ENCODE peak calls at places on chromosomes 1 and 21, in six cellular contexts. V is heart left ventricle; X is CD8-positive, alpha-beta memory T cell; A is GM23248; I is CD8-positive, alpha-beta T cell; Y is SJCRH30. S is an unnamed sample.

GRCh38 chr1:90973897-90974798 is 47.7 kb downstream of the ZNF644 start:
- DNase-seq in V (no peak), I (no peak), X (no peak), Y (no peak), A (peak), S (no peak)

GRCh38 chr1:110213143-110213540 is 3.0 kb downstream of the KCNC4 start:
- DNase-seq in Y (no peak), X (no peak), I (no peak), A (no peak), V (no peak), S (no peak)

GRCh38 chr1:22969224-22969829 is 3.3 kb downstream of the LACTBL1 start:
- DNase-seq in V (no peak), A (peak), I (no peak), X (no peak), Y (peak), S (no peak)

GRCh38 chr21:34126691-34127090 is 53.3 kb downstream of the MRPS6 start:
- DNase-seq in I (no peak), X (no peak), A (peak), V (no peak), Y (no peak), S (no peak)

GRCh38 chr1:4652631-4653327 is 1.6 kb upstream of the AJAP1 start:
- DNase-seq in A (peak), X (peak), Y (peak), V (peak), I (peak), S (no peak)

GRCh38 chr1:176976771-176977170 is 187.7 kb downstream of the ASTN1 start:
- DNase-seq in A (no peak), X (no peak), V (no peak), I (no peak), Y (no peak), S (no peak)

GRCh38 chr1:68024635-68025338 is 25.6 kb downstream of the DIRAS3 start:
- DNase-seq in I (no peak), A (no peak), V (no peak), X (no peak), Y (no peak), S (no peak)

GRCh38 chr1:210250998-210251679 is 18.5 kb downstream of the SERTAD4 start:
- DNase-seq in V (peak), A (peak), Y (no peak), X (no peak), I (no peak), S (no peak)

GRCh38 chr1:65681101-65681500 is 111.6 kb upstream of the PDE4B start:
- DNase-seq in V (no peak), A (peak), Y (no peak), X (no peak), I (no peak), S (no peak)

GRCh38 chr1:221777434-221778072 is 35.7 kb upstream of the DUSP10 start:
- DNase-seq in X (peak), V (no peak), I (no peak), A (no peak), Y (no peak), S (no peak)

GRCh38 chr1:46295306-46295705 is 8.1 kb downstream of the LRRC41 start:
- DNase-seq in I (no peak), A (no peak), Y (no peak), V (no peak), X (no peak), S (no peak)

GRCh38 chr21:14046401-14046800 is 164.4 kb downstream of the LIPI start:
- DNase-seq in A (peak), X (no peak), Y (no peak), V (no peak), I (no peak), S (no peak)

GRCh38 chr1:44620072-44620471 is 54.2 kb downstream of the TMEM53 start:
- DNase-seq in V (no peak), A (no peak), I (no peak), Y (peak), X (no peak), S (no peak)

GRCh38 chr1:48082271-48082925 is 85.2 kb upstream of the TRABD2B start:
- DNase-seq in X (no peak), I (no peak), V (no peak), Y (no peak), A (no peak), S (no peak)

GRCh38 chr1:68016364-68016763 is 34.1 kb downstream of the DIRAS3 start:
- DNase-seq in X (no peak), Y (no peak), I (no peak), A (peak), V (no peak), S (no peak)

GRCh38 chr1:202023033-202023433 is 12.6 kb downstream of the ELF3 start:
- DNase-seq in X (no peak), A (no peak), I (no peak), Y (no peak), V (no peak), S (no peak)

GRCh38 chr1:18256318-18257235 is 149.0 kb downstream of the IGSF21 start:
- DNase-seq in V (no peak), Y (peak), X (no peak), I (no peak), A (peak), S (no peak)

GRCh38 chr1:46300673-46301405 is 2.6 kb downstream of the LRRC41 start:
- DNase-seq in X (no peak), Y (no peak), V (no peak), A (peak), I (no peak), S (no peak)

GRCh38 chr1:161934278-161934608 is 89.4 kb downstream of the OLFML2B start:
- DNase-seq in X (no peak), Y (no peak), I (no peak), A (no peak), V (no peak), S (peak)

GRCh38 chr1:94620345-94621031 is 78.9 kb upstream of the F3 start:
- DNase-seq in A (no peak), Y (no peak), X (no peak), I (no peak), V (no peak), S (no peak)
- H3K27ac ChIP-seq in A (no peak), Y (no peak), X (no peak), I (no peak), V (no peak), S (no peak)

GRCh38 chr1:55767171-55767570 is 552.0 kb upstream of the USP24 start:
- DNase-seq in A (no peak), V (no peak), I (no peak), X (no peak), Y (no peak), S (no peak)

GRCh38 chr1:55774446-55774845 is 559.3 kb upstream of the USP24 start:
- DNase-seq in X (no peak), V (no peak), Y (no peak), I (no peak), A (no peak), S (no peak)

GRCh38 chr1:55773189-55773940 is 558.2 kb upstream of the USP24 start:
- DNase-seq in X (no peak), V (no peak), A (no peak), I (no peak), Y (no peak), S (no peak)

GRCh38 chr1:55768345-55768952 is 553.3 kb upstream of the USP24 start:
- DNase-seq in A (no peak), X (no peak), V (no peak), I (no peak), Y (no peak), S (no peak)
- H3K4me3 ChIP-seq in A (no peak), X (no peak), V (no peak), I (no peak), Y (no peak), S (no peak)

DNA sequence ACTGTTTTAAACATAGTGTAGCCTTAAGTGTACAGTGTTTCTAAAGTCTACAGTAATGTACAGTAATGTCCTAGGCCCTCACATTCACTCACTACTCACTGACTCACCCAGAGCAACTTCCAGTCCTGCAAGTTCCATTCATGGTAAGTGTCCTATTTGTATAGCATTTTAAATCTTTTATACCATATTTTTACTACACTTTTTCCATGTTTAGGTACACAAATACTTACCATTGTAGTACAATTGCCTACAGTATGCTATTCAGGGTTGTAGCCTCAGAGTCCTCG is 3.6 kb upstream of the S100A10 start:
- DNase-seq in V (no peak), A (peak), I (no peak), Y (no peak), X (no peak), S (no peak)
- H3K27ac ChIP-seq in V (no peak), A (no peak), I (no peak), Y (no peak), X (no peak), S (no peak)

GRCh38 chr1:42914092-42914625 is 44.5 kb downstream of the SLC2A1 start:
- DNase-seq in X (no peak), V (no peak), I (no peak), Y (no peak), A (no peak), S (no peak)
- H3K4me3 ChIP-seq in X (no peak), V (no peak), I (no peak), Y (no peak), A (no peak), S (no peak)

DNA sequence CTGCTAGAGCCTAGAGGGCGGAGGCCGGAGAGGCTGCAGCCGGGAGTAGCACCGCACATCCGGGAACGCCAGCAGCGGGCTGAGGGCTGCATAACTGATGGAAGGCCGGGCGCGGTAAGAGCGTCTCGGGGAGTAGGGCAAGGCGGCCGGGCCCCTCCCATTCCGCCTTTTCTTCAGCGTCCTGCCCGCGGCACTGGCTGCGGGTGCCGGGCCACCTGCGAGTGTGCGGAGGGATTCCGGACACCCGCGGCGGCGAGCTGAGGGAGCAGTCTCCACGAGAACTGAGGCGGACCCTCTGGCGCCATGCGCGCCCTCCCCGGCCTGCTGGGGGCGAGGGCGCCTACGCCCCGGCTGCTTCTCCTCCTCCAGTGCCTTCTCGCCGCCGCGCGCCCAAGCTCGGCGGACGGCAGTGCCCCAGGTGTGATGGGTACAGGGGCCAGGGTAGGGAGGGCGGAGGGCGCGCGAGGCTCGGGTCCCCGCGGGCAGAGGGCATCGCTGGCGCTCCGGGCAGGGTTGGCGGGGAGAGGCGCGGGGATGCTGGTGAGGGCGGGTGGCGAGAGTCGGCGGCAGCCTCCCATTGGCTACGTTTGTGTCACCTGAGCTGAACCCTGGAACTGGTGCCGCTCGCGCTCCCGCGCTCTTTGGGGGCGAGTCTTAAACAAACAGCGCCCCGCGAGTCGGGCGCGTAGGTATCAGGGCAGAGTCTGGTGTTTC is 334.4 kb downstream of the SRGAP2C start:
- DNase-seq in V (peak), X (peak), I (peak), Y (no peak), A (peak), S (peak)
- H3K27ac ChIP-seq in V (no peak), X (peak), I (peak), Y (no peak), A (no peak), S (no peak)

GRCh38 chr1:117605811-117606607 is at the start of gene TENT5C:
- DNase-seq in I (peak), X (peak), Y (peak), A (peak), V (peak), S (peak)
- H3K4me3 ChIP-seq in I (peak), X (peak), Y (peak), A (peak), V (peak), S (peak)

DNA sequence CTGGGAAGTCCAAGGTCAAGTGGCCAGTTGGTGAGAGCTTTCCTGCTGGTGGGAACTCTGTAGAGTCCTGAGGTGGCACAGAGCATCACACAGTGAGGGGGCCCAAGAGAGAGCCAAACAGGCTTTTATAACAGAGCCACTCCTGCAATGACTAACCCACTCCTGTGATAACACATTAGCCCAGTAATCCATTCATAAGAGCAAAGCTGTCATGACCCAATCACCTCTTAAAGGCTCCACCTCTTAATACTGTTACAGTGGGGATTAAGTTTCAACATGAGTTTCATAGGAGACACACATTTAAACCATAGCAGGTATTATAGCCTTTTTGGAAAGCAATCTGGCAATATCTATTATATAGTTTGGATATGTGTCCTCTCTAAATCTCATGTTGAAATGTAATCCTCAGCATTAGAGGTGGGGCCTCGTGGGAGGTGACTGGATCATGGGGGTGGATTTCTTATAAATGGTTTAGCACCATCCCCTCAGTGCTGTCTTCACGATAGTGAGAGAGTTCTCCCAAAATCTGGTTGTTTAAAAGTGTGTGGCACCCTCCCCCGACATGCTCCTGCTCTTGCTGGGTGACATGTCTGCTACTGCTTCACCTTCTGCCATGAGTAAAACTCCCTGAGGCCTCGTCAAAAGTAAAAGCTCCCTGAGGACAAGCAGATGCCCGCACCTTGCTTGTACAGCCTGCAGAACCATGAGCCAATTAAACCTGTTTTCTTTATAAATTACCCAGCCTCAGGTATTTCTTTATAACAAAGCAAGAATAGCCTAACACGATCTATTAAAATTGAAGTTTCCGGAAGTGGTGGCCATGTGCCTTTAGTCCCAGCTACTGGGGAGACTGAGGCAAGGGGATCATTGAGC is 64.5 kb downstream of the CD58 start:
- DNase-seq in A (no peak), Y (no peak), I (no peak), V (no peak), X (no peak), S (no peak)
- H3K27ac ChIP-seq in A (no peak), Y (no peak), I (no peak), V (no peak), X (no peak), S (peak)

DNA sequence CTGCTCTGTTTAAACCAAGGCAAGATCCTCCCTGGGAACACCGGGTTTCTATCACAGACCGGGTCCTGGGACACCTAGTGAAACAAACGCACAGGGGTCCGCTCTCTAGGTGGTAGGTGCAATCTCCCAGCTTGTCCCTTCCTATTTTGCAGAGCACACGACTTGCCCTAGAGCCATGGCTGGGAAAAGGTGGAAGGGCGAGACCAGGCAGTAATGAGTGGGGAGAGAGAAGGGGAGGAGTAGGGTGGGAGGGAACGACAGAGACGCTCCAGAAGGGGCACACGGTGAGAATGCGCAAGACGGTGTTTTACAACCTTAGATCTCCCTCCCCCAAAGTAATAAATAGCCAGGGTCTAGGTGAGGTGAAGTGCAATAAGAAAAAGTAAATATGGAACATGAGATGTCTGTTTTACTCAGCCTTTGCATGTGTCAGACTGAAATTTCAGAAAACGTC is 9.3 kb upstream of the ARHGAP29 start:
- DNase-seq in V (no peak), I (no peak), X (no peak), A (no peak), Y (no peak), S (no peak)
- H3K4me3 ChIP-seq in V (peak), I (no peak), X (no peak), A (peak), Y (peak), S (no peak)

GRCh38 chr1:150763631-150764223 is 1.9 kb downstream of the CTSS start:
- DNase-seq in A (no peak), Y (no peak), I (no peak), X (no peak), V (no peak), S (no peak)
- H3K27ac ChIP-seq in A (no peak), Y (peak), I (no peak), X (no peak), V (no peak), S (peak)